ENCODE peak calls at places on chromosomes 1 and 21, in five cellular contexts. H, M, P, A and G are unnamed samples.
A peak's percentile ranks its signal among the peaks of the same experiment; 100 is the strongest.

GRCh38 chr1:54543729-54544496 is 4.1 kb upstream of the ACOT11 start:
- DNase-seq in H (peak; percentile 70), M (peak; percentile 66), P (no peak), A (peak; percentile 55), G (no peak)

GRCh38 chr21:31912501-31912900 is 39.7 kb downstream of the HUNK start:
- DNase-seq in H (no peak), M (no peak), P (no peak), A (no peak), G (no peak)

GRCh38 chr21:44354775-44355771 is 1.7 kb downstream of the TRPM2 start:
- DNase-seq in H (no peak), M (no peak), P (no peak), A (peak; percentile 77), G (no peak)

GRCh38 chr1:66937529-66938234 is 12.9 kb downstream of the MIER1 start:
- DNase-seq in H (no peak), M (no peak), P (no peak), A (no peak), G (no peak)

GRCh38 chr1:162538815-162539431 is 22.6 kb upstream of the UAP1 start:
- DNase-seq in H (peak; percentile 96), M (peak; percentile 88), P (peak; percentile 65), A (no peak), G (peak; percentile 87)

GRCh38 chr1:47990286-47990685 is 6.9 kb downstream of the TRABD2B start:
- DNase-seq in H (no peak), M (no peak), P (no peak), A (no peak), G (no peak)

GRCh38 chr21:42081931-42082381 is 10.8 kb downstream of the UMODL1 start:
- DNase-seq in H (no peak), M (no peak), P (no peak), A (no peak), G (no peak)

GRCh38 chr1:232622378-232622777 is 7.6 kb downstream of the SIPA1L2 start:
- DNase-seq in H (no peak), M (no peak), P (no peak), A (no peak), G (no peak)

GRCh38 chr1:235421751-235422150 is 54.5 kb downstream of the TBCE start:
- DNase-seq in H (no peak), M (no peak), P (no peak), A (no peak), G (no peak)

GRCh38 chr1:28973850-28974841 is 59.8 kb downstream of the EPB41 start:
- DNase-seq in H (peak; percentile 46), M (peak; percentile 39), P (no peak), A (no peak), G (no peak)

GRCh38 chr1:108962681-108963051 is 618 bp downstream of the CLCC1 start:
- DNase-seq in H (no peak), M (peak; percentile 13), P (no peak), A (no peak), G (no peak)

GRCh38 chr1:207026177-207026576 is 6.4 kb downstream of the C1orf116 start:
- DNase-seq in H (peak; percentile 37), M (no peak), P (no peak), A (no peak), G (no peak)

GRCh38 chr1:15523104-15523921 is 702 bp downstream of the CASP9 start:
- DNase-seq in H (peak; percentile 46), M (no peak), P (no peak), A (no peak), G (no peak)

GRCh38 chr1:22611530-22611947 is 24.9 kb upstream of the C1QA start:
- DNase-seq in H (peak; percentile 36), M (peak; percentile 76), P (peak; percentile 32), A (no peak), G (peak; percentile 5)

GRCh38 chr21:28148400-28149064 is 844.1 kb downstream of the LTN1 start:
- DNase-seq in H (peak; percentile 37), M (peak; percentile 57), P (no peak), A (no peak), G (no peak)

GRCh38 chr1:189646066-189646465 is 831.6 kb downstream of the BRINP3 start:
- DNase-seq in H (no peak), M (no peak), P (no peak), A (no peak), G (no peak)

GRCh38 chr1:217482356-217483102 is 148.4 kb downstream of the GPATCH2 start:
- DNase-seq in H (peak; percentile 83), M (peak; percentile 80), P (peak; percentile 69), A (peak; percentile 7), G (peak; percentile 62)

GRCh38 chr1:169108897-169109560 is 2.5 kb downstream of the ATP1B1 start:
- DNase-seq in H (no peak), M (no peak), P (no peak), A (no peak), G (no peak)

GRCh38 chr1:100440075-100440809 is 87.9 kb downstream of the CDC14A start:
- DNase-seq in H (no peak), M (no peak), P (no peak), A (no peak), G (no peak)

GRCh38 chr1:239914827-239915231 is 176.9 kb upstream of the FMN2 start:
- DNase-seq in H (peak; percentile 94), M (peak; percentile 16), P (peak; percentile 4), A (peak; percentile 30), G (peak; percentile 86)

GRCh38 chr1:25178917-25179571 is 53.3 kb downstream of the SYF2 start:
- DNase-seq in H (no peak), M (no peak), P (no peak), A (no peak), G (no peak)

GRCh38 chr1:87473203-87473661 is 144.6 kb downstream of the LMO4 start:
- DNase-seq in H (no peak), M (peak; percentile 18), P (no peak), A (no peak), G (no peak)

GRCh38 chr1:160711528-160712311 is at the start of gene CD48:
- DNase-seq in H (no peak), M (no peak), P (no peak), A (no peak), G (no peak)

GRCh38 chr1:177384461-177384860 is 213.7 kb downstream of the BRINP2 start:
- DNase-seq in H (peak; percentile 58), M (peak; percentile 0), P (no peak), A (no peak), G (no peak)

GRCh38 chr1:178411756-178412399 is 84.9 kb downstream of the CLEC20A start:
- DNase-seq in H (no peak), M (no peak), P (no peak), A (no peak), G (no peak)

GRCh38 chr1:93552751-93553455 is 105.0 kb downstream of the FNBP1L start:
- DNase-seq in H (peak; percentile 89), M (peak; percentile 85), P (no peak), A (no peak), G (peak; percentile 42)

GRCh38 chr1:216726435-216726834 is 3.2 kb upstream of the ESRRG start:
- DNase-seq in H (no peak), M (no peak), P (no peak), A (no peak), G (no peak)

DNA sequence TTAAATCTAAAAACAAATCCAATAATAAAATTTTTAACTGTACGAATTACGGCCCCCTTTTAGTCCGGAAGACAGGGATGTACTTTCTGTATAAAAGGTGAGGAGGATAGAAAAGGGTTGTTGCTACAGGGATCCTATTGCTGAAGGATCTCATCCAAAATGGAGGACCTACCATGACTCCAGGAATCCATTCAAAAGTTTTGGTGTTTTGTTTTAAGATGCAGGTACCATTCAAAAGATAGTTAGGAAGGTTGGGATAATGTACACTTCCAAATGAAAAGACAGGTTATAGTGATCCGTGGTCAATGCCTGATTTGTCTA is 1.3 kb upstream of the ENAH start:
- DNase-seq in H (no peak), M (no peak), P (no peak), A (no peak), G (no peak)
- H3K4me3 ChIP-seq in H (peak overlapping the region; percentile 75), M (peak overlapping the region; percentile 92), P (no peak overlapping the region), A (no peak overlapping the region), G (peak overlapping the region; percentile 85)

DNA sequence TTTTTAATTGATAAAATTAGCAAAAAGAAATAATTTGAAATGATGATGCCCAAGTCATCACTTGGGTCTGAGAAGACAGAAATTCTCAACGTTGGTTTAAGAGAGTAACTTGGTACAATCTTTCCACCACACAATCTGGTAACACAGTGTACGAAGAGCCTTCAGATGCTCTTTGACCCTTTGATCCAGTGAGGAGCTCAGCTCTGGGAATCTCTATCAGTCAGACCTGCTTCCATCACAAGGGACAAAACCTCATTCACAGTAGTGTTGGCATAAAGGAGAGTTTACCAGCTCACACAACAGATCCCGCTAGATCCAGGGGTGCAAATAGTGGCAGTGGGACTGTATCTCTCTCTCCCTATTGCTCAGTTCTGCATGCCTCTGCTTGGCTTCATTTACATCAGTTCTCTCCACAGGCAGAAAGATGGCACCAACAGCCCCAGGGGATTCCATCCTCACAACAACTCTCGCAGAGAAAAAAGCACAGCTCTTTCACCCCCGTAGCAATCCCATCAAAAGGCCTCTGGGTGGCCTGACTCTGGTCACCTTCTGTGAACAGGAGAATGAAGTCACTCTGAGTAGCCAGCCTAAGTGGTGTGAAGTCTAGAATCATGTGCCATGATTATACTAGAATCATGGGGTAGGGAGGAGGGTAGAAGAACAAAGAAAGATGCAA is 119.7 kb downstream of the ZNF281 start:
- DNase-seq in H (no peak), M (no peak), P (no peak), A (no peak), G (no peak)
- TF ChIP-seq CTCF in H (no peak), M (no peak), P (no peak), A (no peak), G (no peak)

GRCh38 chr1:244865820-244866219 is 1.5 kb upstream of the HNRNPU start:
- DNase-seq in H (no peak), M (no peak), P (no peak), A (no peak), G (no peak)
- H3K4me3 ChIP-seq in H (no peak overlapping the region), M (no peak overlapping the region), P (no peak overlapping the region), A (no peak overlapping the region), G (no peak overlapping the region)

DNA sequence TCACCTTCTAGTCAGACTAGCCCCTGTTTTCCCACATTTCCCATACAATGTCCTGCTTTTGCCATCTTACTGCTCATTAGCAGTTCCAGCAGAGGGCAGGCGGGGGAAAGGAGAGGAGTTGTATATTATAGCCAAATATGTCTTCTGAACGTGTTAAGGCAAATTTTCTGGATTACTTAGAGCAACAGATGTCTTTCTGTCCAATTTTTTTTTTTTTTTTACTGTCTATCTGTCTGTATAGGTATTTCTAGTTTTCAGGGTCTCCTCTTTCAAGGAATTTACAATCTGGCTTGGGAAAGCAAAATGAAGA is 30.0 kb upstream of the DDAH1 start:
- DNase-seq in H (peak; percentile 44), M (peak; percentile 45), P (no peak), A (no peak), G (no peak)
- TF ChIP-seq CTCF in H (peak; percentile 46), M (peak; percentile 43), P (peak; percentile 35), A (no peak), G (peak; percentile 27)